ENCODE peak calls at places on chromosomes 11 and 22, in five cellular contexts. A is left ventricle myocardium inferior, W is K562, P is GM23248, F is SK-N-SH. M is an unnamed sample.

GRCh38 chr11:45272701-45273100 is 13.4 kb downstream of the SYT13 start:
- DNase-seq in A (no peak), P (no peak), F (no peak), W (no peak), M (no peak)

GRCh38 chr22:43890901-43891331 is 897 bp downstream of the PNPLA5 start:
- DNase-seq in W (no peak), F (no peak), P (peak; percentile 14), A (no peak), M (no peak)

GRCh38 chr11:2688381-2689231 is 11.2 kb downstream of the KCNQ1OT1 start:
- DNase-seq in A (no peak), F (no peak), P (no peak), W (no peak), M (no peak)

GRCh38 chr22:37566329-37566837 is 6.1 kb downstream of the CDC42EP1 start:
- DNase-seq in F (no peak), W (no peak), P (no peak), A (no peak), M (no peak)

GRCh38 chr11:225734-226453 is 10.2 kb downstream of the SIRT3 start:
- DNase-seq in A (no peak), W (no peak), P (peak; percentile 62), F (no peak), M (no peak)

GRCh38 chr22:19689408-19689807 is 24.9 kb upstream of the SEPTIN5 start:
- DNase-seq in P (no peak), F (no peak), A (no peak), W (no peak), M (no peak)

GRCh38 chr22:17838180-17838865 is 64.1 kb upstream of the BID start:
- DNase-seq in A (no peak), P (no peak), F (no peak), W (no peak), M (no peak)

GRCh38 chr11:76310832-76311231 is 70.1 kb downstream of the THAP12 start:
- DNase-seq in A (no peak), F (no peak), W (no peak), P (no peak), M (no peak)

GRCh38 chr11:117818036-117818858 is 6.3 kb downstream of the FXYD2 start:
- DNase-seq in F (no peak), A (no peak), P (no peak), W (no peak), M (no peak)

GRCh38 chr11:45056529-45056928 is 89.9 kb upstream of the PRDM11 start:
- DNase-seq in A (no peak), W (no peak), F (no peak), P (no peak), M (no peak)

GRCh38 chr11:1564535-1565172 is 7.4 kb downstream of the DUSP8 start:
- DNase-seq in A (peak; percentile 75), F (peak; percentile 88), P (peak; percentile 72), W (peak; percentile 79), M (peak; percentile 84)

GRCh38 chr11:96257972-96258951 is 84.7 kb downstream of the MAML2 start:
- DNase-seq in P (peak; percentile 49), W (no peak), F (no peak), A (no peak), M (no peak)

GRCh38 chr22:49954991-49955580 is 5.5 kb upstream of the PIM3 start:
- DNase-seq in A (peak; percentile 16), F (no peak), W (no peak), P (no peak), M (no peak)

GRCh38 chr11:121236115-121237001 is 56.2 kb upstream of the SC5D start:
- DNase-seq in P (peak; percentile 62), W (no peak), F (no peak), A (no peak), M (no peak)

GRCh38 chr11:122995526-122995925 is 13.9 kb upstream of the BSX start:
- DNase-seq in F (no peak), A (no peak), W (no peak), P (no peak), M (no peak)

GRCh38 chr22:25514436-25514835 is 50.0 kb upstream of the GRK3 start:
- DNase-seq in W (no peak), F (no peak), A (no peak), P (peak; percentile 57), M (no peak)

GRCh38 chr11:62539238-62539925 is 7.2 kb downstream of the AHNAK start:
- DNase-seq in W (no peak), F (peak; percentile 81), A (peak; percentile 63), P (peak; percentile 96), M (no peak)

GRCh38 chr11:28673687-28674431 is 565.7 kb downstream of the METTL15 start:
- DNase-seq in F (no peak), A (no peak), W (no peak), P (peak; percentile 78), M (no peak)

GRCh38 chr11:124070906-124071621 is 29.9 kb upstream of the OR10G7 start:
- DNase-seq in A (peak; percentile 32), F (peak; percentile 68), W (peak; percentile 87), P (peak; percentile 66), M (peak; percentile 81)

GRCh38 chr11:35515224-35515623 is 10.2 kb downstream of the PAMR1 start:
- DNase-seq in P (peak; percentile 91), F (no peak), W (no peak), A (no peak), M (no peak)

GRCh38 chr22:36404436-36404835 is 16.7 kb upstream of the MYH9 start:
- DNase-seq in W (no peak), F (no peak), A (no peak), P (no peak), M (no peak)
- H3K27ac ChIP-seq in W (no peak overlapping the region), F (no peak overlapping the region), A (no peak overlapping the region), P (no peak overlapping the region), M (no peak overlapping the region)

GRCh38 chr22:21855715-21856114 is 11.7 kb downstream of the MAPK1 start:
- DNase-seq in P (no peak), W (peak; percentile 60), A (no peak), F (no peak), M (no peak)

GRCh38 chr22:21858025-21858764 is 9.2 kb downstream of the MAPK1 start:
- DNase-seq in F (no peak), W (no peak), A (no peak), P (no peak), M (no peak)

GRCh38 chr22:21857501-21857914 is 9.9 kb downstream of the MAPK1 start:
- DNase-seq in P (peak; percentile 21), A (no peak), F (no peak), W (no peak), M (no peak)

GRCh38 chr22:21856197-21856596 is 11.2 kb downstream of the MAPK1 start:
- DNase-seq in W (no peak), F (no peak), A (no peak), P (no peak), M (no peak)

DNA sequence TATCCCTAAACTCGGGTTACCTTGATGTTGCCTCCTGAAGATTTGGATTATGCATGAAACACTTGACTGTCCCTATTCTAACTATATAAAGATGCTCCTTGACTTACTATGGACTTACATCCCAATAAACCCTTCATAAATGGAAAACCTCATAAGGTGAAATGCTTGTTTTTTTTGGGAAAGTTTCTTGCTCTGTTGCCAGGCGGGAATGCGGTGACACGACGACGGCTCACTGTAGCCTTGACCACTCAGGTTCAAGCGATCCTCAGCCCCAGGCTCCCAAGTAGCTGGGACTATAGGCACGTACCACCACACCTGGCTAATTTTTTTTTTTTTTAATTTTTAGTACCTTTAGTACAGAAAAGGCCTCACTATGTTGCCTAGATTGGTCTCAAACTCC is 10.6 kb downstream of the MAPK1 start:
- DNase-seq in W (no peak), P (no peak), A (no peak), F (no peak), M (no peak)
- H3K4me1 ChIP-seq in W (peaks cover 25% of the 10 kb centered on the region), P (peaks cover 8% of the 10 kb centered on the region), A (peaks cover 91% of the 10 kb centered on the region), F (peaks cover 3% of the 10 kb centered on the region), M (no peaks in the 10 kb centered on the region)

GRCh38 chr11:57700425-57700824 is 11.6 kb downstream of the MED19 start:
- DNase-seq in F (no peak), A (no peak), W (no peak), P (no peak), M (no peak)

GRCh38 chr11:57709802-57710367 is 2.1 kb downstream of the MED19 start:
- DNase-seq in F (no peak), W (no peak), P (no peak), A (no peak), M (no peak)

GRCh38 chr11:57703341-57703740 is 8.7 kb downstream of the MED19 start:
- DNase-seq in P (no peak), F (no peak), A (no peak), W (no peak), M (no peak)

GRCh38 chr11:57699813-57700212 is 12.2 kb downstream of the MED19 start:
- DNase-seq in A (no peak), F (no peak), P (no peak), W (no peak), M (no peak)

GRCh38 chr11:57704932-57705331 is 7.1 kb downstream of the MED19 start:
- DNase-seq in P (no peak), A (no peak), F (no peak), W (no peak), M (no peak)
- H3K36me3 ChIP-seq in P (peaks cover 36% of the 10 kb centered on the region), A (peaks cover 49% of the 10 kb centered on the region), F (peaks cover 40% of the 10 kb centered on the region), W (peaks cover 49% of the 10 kb centered on the region), M (peaks cover 38% of the 10 kb centered on the region)

DNA sequence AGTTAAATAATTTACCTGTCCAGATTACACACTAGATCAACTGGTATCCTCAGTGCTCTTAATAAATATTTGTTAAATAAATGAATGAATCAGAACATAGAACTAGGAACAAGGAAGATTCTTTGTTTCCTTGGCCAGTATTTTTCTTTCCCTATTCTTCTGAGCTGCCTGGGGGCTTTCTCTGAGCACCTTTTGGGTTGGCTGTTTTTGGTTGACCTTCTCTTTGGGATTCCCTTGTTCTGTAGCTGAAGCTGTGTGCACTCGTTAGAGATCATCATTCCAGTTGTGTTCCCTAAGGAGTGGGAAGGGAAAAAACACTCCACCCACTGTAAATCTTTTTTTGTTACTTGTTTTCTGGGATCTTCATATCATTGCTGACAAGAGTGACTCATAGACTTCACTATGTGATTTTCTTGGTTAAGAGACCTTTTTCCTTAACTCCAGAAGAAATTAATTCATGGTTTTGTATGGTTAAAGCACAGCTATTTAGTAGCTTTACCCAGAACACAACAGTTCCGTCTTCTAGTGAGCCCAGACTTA is 84.3 kb downstream of the STIM1 start:
- DNase-seq in P (peak; percentile 68), A (no peak), W (no peak), F (no peak), M (no peak)
- H3K27ac ChIP-seq in P (peak overlapping the region; percentile 82), A (peak overlapping the region; percentile 62), W (no peak overlapping the region), F (peak overlapping the region; percentile 30), M (no peak overlapping the region)

DNA sequence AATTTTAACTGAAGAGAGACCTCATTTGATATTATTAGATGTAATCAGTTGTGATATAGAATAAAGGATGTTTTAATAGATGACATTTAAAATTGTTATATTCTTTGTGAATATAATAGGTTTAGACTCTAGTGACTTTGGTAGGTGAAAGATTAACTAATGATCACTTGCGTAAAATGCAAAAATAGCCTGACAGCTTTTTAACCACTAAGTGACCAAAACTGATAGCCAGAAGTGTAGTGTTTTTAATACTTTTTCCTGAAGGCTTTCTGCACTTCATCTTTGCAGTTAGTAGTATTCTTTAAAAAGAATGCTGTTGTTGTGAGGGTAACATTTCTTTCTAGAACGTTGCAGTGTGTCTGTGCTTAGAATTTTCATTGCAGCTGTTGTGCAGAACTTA is 5.1 kb downstream of the CAPRIN1 start:
- DNase-seq in F (no peak), A (no peak), W (no peak), P (no peak), M (no peak)
- H3K4me1 ChIP-seq in F (peaks cover 6% of the 10 kb centered on the region), A (peaks cover 95% of the 10 kb centered on the region), W (peaks cover 9% of the 10 kb centered on the region), P (peaks cover 33% of the 10 kb centered on the region), M (no peaks in the 10 kb centered on the region)

M was measured in right atrium auricular region.